ENCODE peak calls at places on chromosomes 4 and X, in seven cellular contexts. S is stimulated activated CD8-positive, alpha-beta memory T cell treated with anti-CD3 and anti-CD28 coated beads, Interleukin-4, amount 100 ng/mL, for 48 hours; N is endothelial cell; R is effector memory CD8-positive, alpha-beta T cell; X is T-cell; A is activated CD4-positive, alpha-beta T cell treated with anti-CD3 and anti-CD28 coated beads, Interleukin-2, amount 10 ng/mL, durations not matched to agents 7 days and 5 days; F is stimulated activated CD4-positive, alpha-beta T cell treated with anti-CD3 and anti-CD28 coated beads, Interleukin-1b, Interleukin-23, amount 100 ng/mL, for 24 hours. C is an unnamed sample.

GRCh38 chr4:15396157-15396800 is 31.6 kb upstream of the C1QTNF7 start:
- DNase-seq in S (peak), N (peak), R (peak), X (peak), A (peak), F (peak), C (peak)

GRCh38 chrX:24153175-24153795 is 3.8 kb downstream of the ZFX start:
- DNase-seq in S (peak), N (no peak), R (no peak), X (no peak), A (peak), F (no peak), C (peak)

GRCh38 chr4:76198411-76199237 is 15.0 kb downstream of the SCARB2 start:
- DNase-seq in S (peak), N (peak), R (no peak), X (peak), A (peak), F (no peak), C (peak)

GRCh38 chr4:98801259-98801725 is 127.6 kb downstream of the EIF4E start:
- DNase-seq in S (no peak), N (no peak), R (no peak), X (no peak), A (no peak), F (no peak), C (no peak)

GRCh38 chrX:44343412-44343942 is at the start of gene EFHC2:
- DNase-seq in S (peak), N (peak), R (peak), X (peak), A (peak), F (no peak), C (peak)

GRCh38 chr4:52833941-52834525 is 28.1 kb upstream of the RASL11B start:
- DNase-seq in S (no peak), N (no peak), R (no peak), X (no peak), A (no peak), F (no peak), C (no peak)

GRCh38 chrX:133045986-133046385 is 50.9 kb downstream of the USP26 start:
- DNase-seq in S (no peak), N (peak), R (no peak), X (no peak), A (no peak), F (no peak), C (peak)

GRCh38 chr4:154208424-154208823 is 283.2 kb downstream of the DCHS2 start:
- DNase-seq in S (no peak), N (no peak), R (no peak), X (no peak), A (no peak), F (no peak), C (no peak)

GRCh38 chrX:154749856-154750255 is 1.0 kb downstream of the GAB3 start:
- DNase-seq in S (no peak), N (no peak), R (no peak), X (no peak), A (no peak), F (no peak), C (no peak)

GRCh38 chr4:114056599-114056998 is 77.2 kb upstream of the ARSJ start:
- DNase-seq in S (no peak), N (no peak), R (no peak), X (no peak), A (no peak), F (no peak), C (no peak)

GRCh38 chr4:51963871-51964513 is 56.2 kb downstream of the LRRC66 start:
- DNase-seq in S (no peak), N (no peak), R (no peak), X (no peak), A (no peak), F (no peak), C (no peak)

GRCh38 chrX:13774696-13775095 is 40.1 kb downstream of the OFD1 start:
- DNase-seq in S (no peak), N (no peak), R (no peak), X (no peak), A (no peak), F (no peak), C (no peak)

GRCh38 chr4:2862528-2862927 is 18.9 kb downstream of the ADD1 start:
- DNase-seq in S (no peak), N (no peak), R (no peak), X (no peak), A (no peak), F (no peak), C (no peak)

GRCh38 chr4:105147226-105148151 is 813 bp downstream of the TET2 start:
- DNase-seq in S (peak), N (peak), R (peak), X (no peak), A (peak), F (no peak), C (peak)

GRCh38 chrX:26562156-26562555 is 346.2 kb downstream of the MAGEB5 start:
- DNase-seq in S (no peak), N (no peak), R (no peak), X (no peak), A (no peak), F (no peak), C (no peak)

GRCh38 chr4:5998333-5998936 is 19.8 kb downstream of the C4orf50 start:
- DNase-seq in S (peak), N (peak), R (peak), X (peak), A (peak), F (peak), C (peak)

GRCh38 chrX:12440245-12440644 is 302.0 kb downstream of the FRMPD4 start:
- DNase-seq in S (no peak), N (no peak), R (no peak), X (no peak), A (no peak), F (no peak), C (no peak)

GRCh38 chrX:155819525-155819924 is 61.6 kb upstream of the VAMP7 start:
- DNase-seq in S (no peak), N (no peak), R (no peak), X (no peak), A (no peak), F (no peak), C (no peak)

GRCh38 chr4:156673483-156673882 is 298.1 kb downstream of the PDGFC start:
- DNase-seq in S (no peak), N (no peak), R (no peak), X (no peak), A (no peak), F (no peak), C (no peak)

GRCh38 chr4:147581601-147582350 is 35.4 kb upstream of the TMEM184C start:
- DNase-seq in S (no peak), N (no peak), R (no peak), X (no peak), A (no peak), F (no peak), C (no peak)

GRCh38 chr4:95446204-95446603 is 102.6 kb downstream of the UNC5C start:
- DNase-seq in S (no peak), N (no peak), R (no peak), X (no peak), A (no peak), F (no peak), C (no peak)

GRCh38 chr4:166174717-166175510 is 301.9 kb downstream of the TLL1 start:
- DNase-seq in S (no peak), N (no peak), R (no peak), X (no peak), A (no peak), F (no peak), C (no peak)

GRCh38 chr4:8266508-8266907 is 3.0 kb upstream of the HTRA3 start:
- DNase-seq in S (no peak), N (no peak), R (no peak), X (no peak), A (no peak), F (no peak), C (no peak)